ENCODE peak calls at places on chromosomes 12 and 14, in ten cellular contexts. U, K, F, D, C, I, P, Q, V and Y are unnamed samples.

GRCh38 chr12:67721216-67721615 is 72.7 kb downstream of the DYRK2 start:
- DNase-seq in U (no peak), P (no peak), K (peak), C (no peak), V (peak), Q (no peak), F (no peak), D (no peak), I (no peak), Y (no peak)

GRCh38 chr12:106140223-106140986 is 1.7 kb upstream of the NUAK1 start:
- DNase-seq in D (no peak), K (no peak), Q (no peak), I (no peak), P (no peak), F (peak), V (no peak), C (no peak), U (no peak), Y (no peak)

GRCh38 chr12:109169676-109170075 is 53.3 kb downstream of the ACACB start:
- DNase-seq in P (no peak), I (no peak), C (no peak), U (no peak), Q (no peak), F (no peak), D (peak), K (peak), V (no peak), Y (no peak)

GRCh38 chr12:34033628-34034296 is 11.5 kb downstream of the ALG10 start:
- DNase-seq in D (peak), V (peak), P (no peak), F (no peak), K (peak), C (peak), U (no peak), Q (no peak), I (peak), Y (peak)

GRCh38 chr12:110775997-110776396 is 33.3 kb upstream of the PPP1CC start:
- DNase-seq in V (no peak), K (no peak), P (no peak), C (no peak), D (no peak), F (no peak), I (no peak), U (no peak), Q (no peak), Y (no peak)

GRCh38 chr14:93044116-93044515 is 71.6 kb downstream of the ITPK1 start:
- DNase-seq in V (peak), K (no peak), U (no peak), F (no peak), I (no peak), D (no peak), Q (no peak), P (no peak), C (no peak), Y (peak)

GRCh38 chr14:89284368-89285058 is 132.5 kb downstream of the FOXN3 start:
- DNase-seq in F (no peak), P (no peak), U (no peak), I (peak), C (peak), K (no peak), V (peak), Q (no peak), D (peak), Y (no peak)

GRCh38 chr12:57212701-57213067 is 3.9 kb upstream of the NXPH4 start:
- DNase-seq in Q (no peak), U (no peak), F (no peak), P (no peak), C (no peak), K (no peak), V (no peak), I (no peak), D (no peak), Y (no peak)

GRCh38 chr14:53047302-53047701 is 96.5 kb upstream of the FERMT2 start:
- DNase-seq in U (no peak), I (no peak), F (no peak), V (no peak), P (no peak), D (peak), C (no peak), Q (no peak), K (peak), Y (no peak)

GRCh38 chr12:843609-844008 is 91.2 kb downstream of the WNK1 start:
- DNase-seq in C (peak), I (peak), D (peak), V (peak), U (no peak), P (no peak), Q (no peak), K (peak), F (no peak), Y (peak)

GRCh38 chr12:5377997-5378596 is 53.8 kb upstream of the NTF3 start:
- DNase-seq in K (no peak), V (no peak), C (no peak), I (no peak), U (no peak), Q (peak), F (no peak), D (no peak), P (no peak), Y (no peak)

GRCh38 chr14:100372357-100373048 is 49.4 kb downstream of the SLC25A47 start:
- DNase-seq in Q (no peak), U (no peak), C (no peak), D (no peak), F (no peak), K (peak), P (no peak), V (peak), I (no peak), Y (no peak)
- H3K4me3 ChIP-seq in Q (no peak), U (peak), C (no peak), D (peak), F (peak), K (peak), P (no peak), V (peak), I (no peak), Y (no peak)

DNA sequence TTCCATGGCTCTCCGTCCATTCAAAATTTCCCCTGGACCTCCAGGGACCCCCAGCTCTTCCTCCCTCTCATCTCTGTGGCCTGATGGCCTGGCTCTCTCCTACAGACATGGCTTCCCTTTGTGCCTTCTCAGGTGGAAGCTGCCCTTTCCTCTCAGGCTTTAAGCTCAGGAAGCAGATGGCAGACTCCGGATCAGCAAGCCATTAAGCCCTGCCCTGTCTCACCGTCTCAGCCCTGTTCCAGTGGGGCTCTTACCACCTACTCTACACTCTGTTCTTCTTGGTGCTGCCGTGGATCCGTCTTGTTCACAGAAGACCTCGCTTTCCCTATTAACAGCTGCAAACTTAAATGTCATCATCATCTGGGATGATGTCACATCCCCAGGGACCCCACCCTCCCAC is 33.1 kb downstream of the NPC2 start:
- DNase-seq in Q (no peak), F (no peak), D (no peak), U (no peak), V (no peak), I (no peak), P (no peak), C (no peak), K (no peak), Y (no peak)
- TF ChIP-seq CTCF in Q (no peak), F (no peak), D (no peak), U (no peak), V (no peak), I (no peak), P (no peak), C (no peak), K (no peak), Y (no peak)

DNA sequence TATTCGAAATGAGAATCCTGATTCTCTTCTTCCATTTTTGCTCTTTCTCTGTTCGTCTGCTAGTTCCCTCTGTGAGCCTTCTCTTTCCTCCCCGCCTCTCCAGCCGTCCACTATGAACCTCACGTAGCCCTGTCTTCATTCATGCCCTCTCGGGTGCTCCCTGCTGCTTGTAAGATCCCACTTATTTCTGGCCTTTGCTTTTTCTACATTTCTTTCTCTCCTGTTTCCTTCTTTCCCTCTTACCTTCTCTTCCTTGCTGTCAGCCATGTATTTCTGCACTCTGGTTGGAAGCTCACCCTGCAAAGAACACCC is 85.9 kb downstream of the SAMD4A start:
- DNase-seq in K (no peak), I (no peak), V (no peak), C (no peak), D (no peak), F (no peak), U (no peak), P (no peak), Q (no peak), Y (no peak)
- H3K4me3 ChIP-seq in K (peak), I (peak), V (peak), C (peak), D (peak), F (peak), U (no peak), P (no peak), Q (peak), Y (no peak)

GRCh38 chr12:30839643-30840190 is 85.0 kb upstream of the CAPRIN2 start:
- DNase-seq in I (no peak), V (no peak), U (no peak), P (no peak), F (no peak), Q (no peak), D (no peak), K (no peak), C (no peak), Y (no peak)
- TF ChIP-seq CTCF in I (no peak), V (no peak), U (no peak), P (no peak), F (no peak), Q (peak), D (no peak), K (no peak), C (no peak), Y (no peak)